ENCODE peak calls at places on chromosomes 12 and 14, in nine cellular contexts. J is dorsolateral prefrontal cortex, Y is Panc1, L is WERI-Rb-1, W is testis, V is neural progenitor cell, E is neuronal stem cell, G is mammary epithelial cell, Q is ovary. F is an unnamed sample.

GRCh38 chr12:80701388-80701787 is 6.0 kb upstream of the MYF6 start:
- DNase-seq in E (no peak), J (no peak), V (no peak), W (no peak), L (no peak), G (no peak), Y (no peak), Q (no peak), F (no peak)

GRCh38 chr12:11067514-11067913 is 5.4 kb upstream of the TAS2R46 start:
- DNase-seq in J (no peak), G (peak), Y (no peak), V (no peak), E (no peak), W (no peak), L (no peak), Q (no peak), F (no peak)

GRCh38 chr12:58487280-58488141 is 432.8 kb downstream of the LRIG3 start:
- DNase-seq in Q (no peak), W (no peak), L (no peak), J (no peak), Y (no peak), V (no peak), G (no peak), E (no peak), F (no peak)

GRCh38 chr14:68981539-68981976 is 2.5 kb upstream of the ACTN1 start:
- DNase-seq in J (no peak), L (no peak), E (no peak), Y (no peak), G (no peak), V (no peak), W (no peak), Q (no peak), F (no peak)

GRCh38 chr12:26017484-26018211 is 59.2 kb downstream of the RASSF8 start:
- DNase-seq in V (peak), W (peak), G (peak), E (peak), Q (no peak), J (no peak), L (peak), Y (peak), F (peak)

GRCh38 chr12:85155791-85156190 is 119.6 kb downstream of the LRRIQ1 start:
- DNase-seq in E (peak), Y (no peak), Q (no peak), J (no peak), V (peak), G (no peak), W (no peak), L (no peak), F (no peak)

GRCh38 chr12:32253154-32253795 is 146.1 kb upstream of the FGD4 start:
- DNase-seq in G (no peak), W (no peak), Y (no peak), L (no peak), E (no peak), V (no peak), J (no peak), Q (no peak), F (no peak)

GRCh38 chr14:32258574-32258973 is 55.5 kb upstream of the RNU6-8 start:
- DNase-seq in V (no peak), E (no peak), G (no peak), Q (no peak), Y (no peak), L (no peak), J (no peak), W (no peak), F (no peak)

GRCh38 chr14:104184911-104185499 is 46.6 kb downstream of the KIF26A start:
- DNase-seq in Y (no peak), E (no peak), W (no peak), J (no peak), L (no peak), G (no peak), V (no peak), Q (no peak), F (no peak)

GRCh38 chr12:131990066-131990979 is 40.6 kb downstream of the EP400 start:
- DNase-seq in J (no peak), V (peak), L (no peak), Q (no peak), G (no peak), Y (no peak), W (peak), E (peak), F (no peak)

GRCh38 chr12:32083489-32083888 is 23.2 kb upstream of the BICD1 start:
- DNase-seq in G (peak), W (no peak), L (no peak), Q (no peak), J (no peak), E (no peak), V (no peak), Y (no peak), F (no peak)

GRCh38 chr14:89845346-89845745 is 109.2 kb downstream of the EFCAB11 start:
- DNase-seq in W (no peak), J (no peak), V (no peak), Y (no peak), Q (no peak), L (no peak), G (no peak), E (no peak), F (no peak)

GRCh38 chr12:57214398-57214781 is 2.2 kb upstream of the NXPH4 start:
- DNase-seq in E (peak), J (peak), V (peak), Y (no peak), L (peak), Q (peak), G (no peak), W (peak), F (peak)

GRCh38 chr14:90666571-90666970 is 149.7 kb downstream of the TTC7B start:
- DNase-seq in V (no peak), J (no peak), Y (no peak), G (no peak), E (no peak), W (no peak), Q (no peak), L (no peak), F (no peak)

GRCh38 chr12:30977537-30978349 is 51.2 kb downstream of the TSPAN11 start:
- DNase-seq in J (no peak), V (no peak), Y (no peak), W (no peak), L (no peak), G (no peak), E (no peak), Q (no peak), F (no peak)

GRCh38 chr14:66440806-66441205 is 45.4 kb upstream of the CCDC196 start:
- DNase-seq in G (no peak), L (no peak), Y (no peak), V (no peak), Q (no peak), W (no peak), J (no peak), E (no peak), F (no peak)

GRCh38 chr14:102050625-102051024 is 36.2 kb downstream of the HSP90AA1 start:
- DNase-seq in G (no peak), J (no peak), L (no peak), Q (peak), Y (no peak), E (no peak), V (peak), W (no peak), F (no peak)

GRCh38 chr12:93020225-93020997 is 91.3 kb upstream of the EEA1 start:
- DNase-seq in G (no peak), W (no peak), Y (no peak), J (no peak), V (no peak), Q (peak), L (no peak), E (no peak), F (peak)

GRCh38 chr12:69601962-69602685 is 8.6 kb downstream of the LRRC10 start:
- DNase-seq in L (no peak), Q (no peak), G (no peak), V (no peak), Y (no peak), E (no peak), W (no peak), J (no peak), F (no peak)

GRCh38 chr14:93458234-93458633 is 27.5 kb downstream of the UNC79 start:
- DNase-seq in V (no peak), L (no peak), J (no peak), Q (no peak), Y (no peak), E (no peak), W (no peak), G (no peak), F (no peak)

DNA sequence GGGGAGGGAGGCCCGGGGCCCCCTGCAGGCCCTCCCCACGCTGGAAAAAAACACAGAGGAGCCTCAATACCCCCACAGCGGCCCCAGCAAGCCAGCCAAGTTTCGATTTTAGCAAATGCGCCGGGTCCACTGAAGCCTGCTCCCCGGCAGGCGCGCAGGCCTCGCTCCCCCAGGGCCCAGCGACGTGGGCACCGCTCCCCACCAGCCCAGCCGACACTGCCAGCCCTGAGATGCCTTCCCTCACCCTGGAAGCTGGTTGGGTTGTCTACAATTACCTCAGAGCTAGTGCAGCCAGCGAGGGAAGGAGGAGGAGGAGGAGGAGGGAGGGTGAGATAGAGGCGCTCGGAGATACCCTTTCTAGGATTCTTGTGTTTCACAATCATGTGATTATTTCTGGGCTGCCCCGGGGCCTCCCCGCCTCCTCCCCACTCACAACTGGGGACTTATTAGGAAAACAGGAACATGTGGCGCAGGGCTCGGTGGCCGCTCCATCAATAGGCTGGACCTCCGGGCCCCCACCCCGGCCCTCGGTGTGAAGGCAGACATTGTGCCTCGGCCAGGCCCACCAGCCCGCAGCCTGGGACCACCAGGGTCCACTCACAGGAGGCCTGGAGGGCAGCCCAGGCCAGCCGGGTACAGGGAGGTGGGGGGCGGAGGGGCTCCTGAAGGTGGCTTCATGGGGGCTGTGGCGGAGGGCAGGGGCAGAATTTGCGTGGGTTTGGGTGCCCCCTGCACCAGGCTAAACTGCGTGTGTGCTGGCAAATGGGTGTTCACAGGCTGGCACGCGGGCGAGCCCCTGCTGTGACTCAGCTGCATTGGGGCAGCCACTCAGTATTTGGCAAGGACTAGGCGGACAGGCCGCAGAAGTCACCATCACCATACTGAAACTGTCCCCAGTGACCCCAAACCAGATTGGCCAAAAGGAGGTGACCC is 109.9 kb downstream of the NCOR2 start:
- DNase-seq in W (peak), L (no peak), G (no peak), E (no peak), Q (peak), Y (no peak), V (no peak), J (peak), F (peak)
- H3K4me3 ChIP-seq in W (no peak), L (no peak), G (no peak), E (no peak), Q (peak), Y (no peak), V (no peak), J (peak), F (no peak)

GRCh38 chr12:108257610-108258106 is 81.5 kb downstream of the CMKLR1 start:
- DNase-seq in J (no peak), V (no peak), E (no peak), G (no peak), W (no peak), Y (no peak), Q (no peak), L (no peak), F (no peak)

GRCh38 chr12:108255203-108255602 is 83.9 kb downstream of the CMKLR1 start:
- DNase-seq in V (no peak), W (no peak), J (no peak), E (no peak), Q (no peak), G (no peak), L (no peak), Y (no peak), F (no peak)

GRCh38 chr12:108260039-108260438 is 79.1 kb downstream of the CMKLR1 start:
- DNase-seq in W (no peak), Y (no peak), G (no peak), J (no peak), L (no peak), E (no peak), V (no peak), Q (no peak), F (no peak)

GRCh38 chr12:108254030-108254429 is 85.1 kb downstream of the CMKLR1 start:
- DNase-seq in L (no peak), Y (no peak), V (no peak), Q (no peak), G (no peak), W (no peak), E (no peak), J (no peak), F (no peak)

DNA sequence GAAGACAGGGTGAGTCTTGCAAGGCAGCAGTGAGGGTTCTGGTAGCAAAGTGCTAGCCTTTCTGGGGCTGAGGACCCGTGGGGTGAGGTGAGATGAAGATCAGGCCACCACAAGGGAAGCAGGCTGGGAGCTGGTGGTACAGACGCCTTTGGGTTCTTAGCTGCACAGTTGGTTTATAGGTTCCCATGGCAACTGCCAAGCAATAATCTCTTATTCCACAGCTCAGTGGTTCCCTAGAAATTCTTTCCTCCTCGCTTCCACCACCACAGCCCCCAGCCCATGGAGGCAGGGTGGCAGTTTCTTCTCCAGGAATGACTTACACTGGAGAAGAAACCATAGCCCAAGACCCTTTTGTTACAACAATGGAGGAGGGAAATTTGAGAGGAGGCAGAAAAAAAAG is 82.1 kb downstream of the CMKLR1 start:
- DNase-seq in V (no peak), G (no peak), E (no peak), L (no peak), W (no peak), Y (no peak), J (no peak), Q (no peak), F (no peak)
- H3K27ac ChIP-seq in V (no peak), G (no peak), E (no peak), L (no peak), W (no peak), Y (no peak), J (no peak), Q (no peak), F (no peak)

DNA sequence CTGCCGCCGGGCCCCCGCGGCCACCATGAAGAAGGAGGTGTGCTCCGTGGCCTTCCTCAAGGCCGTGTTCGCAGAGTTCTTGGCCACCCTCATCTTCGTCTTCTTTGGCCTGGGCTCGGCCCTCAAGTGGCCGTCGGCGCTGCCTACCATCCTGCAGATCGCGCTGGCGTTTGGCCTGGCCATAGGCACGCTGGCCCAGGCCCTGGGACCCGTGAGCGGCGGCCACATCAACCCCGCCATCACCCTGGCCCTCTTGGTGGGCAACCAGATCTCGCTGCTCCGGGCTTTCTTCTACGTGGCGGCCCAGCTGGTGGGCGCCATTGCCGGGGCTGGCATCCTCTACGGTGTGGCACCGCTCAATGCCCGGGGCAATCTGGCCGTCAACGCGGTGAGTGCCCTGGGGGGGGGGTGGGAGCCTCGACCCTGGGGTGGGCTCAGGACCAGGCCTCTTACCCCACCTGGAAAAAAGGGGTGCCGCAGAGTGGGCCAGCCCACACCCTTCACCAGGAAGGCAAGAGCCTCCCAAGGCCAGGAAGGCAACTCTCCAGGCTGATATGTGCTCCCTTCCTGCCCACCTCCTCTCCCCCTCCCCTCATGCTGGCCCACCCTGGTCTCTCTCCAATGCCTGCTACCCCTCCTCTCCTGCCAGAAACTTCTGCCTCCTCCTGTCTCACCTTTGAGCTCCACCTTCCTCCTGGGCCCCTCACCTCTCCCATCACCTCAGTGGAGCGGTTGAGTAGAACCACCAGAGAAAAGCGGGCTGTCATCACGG is 507 bp downstream of the AQP5 start:
- DNase-seq in L (no peak), W (no peak), Y (no peak), E (no peak), Q (no peak), J (no peak), V (peak), G (no peak), F (no peak)
- H3K4me3 ChIP-seq in L (no peak), W (no peak), Y (no peak), E (no peak), Q (no peak), J (no peak), V (no peak), G (no peak), F (no peak)

GRCh38 chr12:27192118-27192802 is 51.8 kb upstream of the STK38L start:
- DNase-seq in J (no peak), L (no peak), V (no peak), G (no peak), Q (no peak), Y (no peak), W (no peak), E (no peak), F (no peak)
- H3K27ac ChIP-seq in J (no peak), L (no peak), V (no peak), G (no peak), Q (no peak), Y (no peak), W (no peak), E (no peak), F (no peak)

GRCh38 chr12:4908694-4909396 is 860 bp upstream of the KCNA1 start:
- DNase-seq in L (peak), J (peak), Q (no peak), V (peak), E (peak), W (no peak), G (no peak), Y (no peak), F (peak)
- H3K4me3 ChIP-seq in L (peak), J (peak), Q (no peak), V (peak), E (peak), W (no peak), G (no peak), Y (no peak), F (no peak)

GRCh38 chr12:113271466-113271852 is 50.2 kb downstream of the TPCN1 start:
- DNase-seq in G (no peak), W (no peak), Q (no peak), J (no peak), L (no peak), E (no peak), Y (no peak), V (no peak), F (peak)
- H3K27ac ChIP-seq in G (no peak), W (peak), Q (peak), J (peak), L (no peak), E (no peak), Y (no peak), V (no peak), F (peak)

DNA sequence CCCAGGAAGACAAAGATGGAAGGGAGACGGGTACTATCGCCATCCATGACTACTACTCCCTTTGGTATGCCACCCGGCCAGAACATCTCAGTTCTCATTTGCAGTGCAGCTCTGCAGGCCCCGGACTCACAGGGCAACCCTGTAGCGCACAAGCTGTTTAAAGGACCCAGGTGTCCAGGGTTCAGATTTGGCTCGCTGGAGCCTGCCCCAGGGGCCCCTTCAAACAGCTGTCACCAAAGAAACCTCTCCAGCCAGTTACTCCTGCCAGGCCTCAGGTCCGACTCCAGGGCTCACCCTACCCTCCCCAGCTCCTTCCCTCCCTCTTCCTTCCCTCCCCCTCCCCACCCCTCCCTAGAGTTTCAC is 5.5 kb upstream of the CHD4 start:
- DNase-seq in G (no peak), J (no peak), E (no peak), Q (no peak), Y (no peak), W (no peak), V (no peak), L (no peak), F (no peak)
- H3K4me3 ChIP-seq in G (no peak), J (peak), E (no peak), Q (peak), Y (no peak), W (peak), V (no peak), L (peak), F (no peak)

GRCh38 chr12:34605510-34605887 is 583.2 kb downstream of the ALG10 start:
- DNase-seq in G (no peak), J (no peak), W (no peak), L (no peak), E (no peak), V (no peak), Y (no peak), Q (no peak), F (no peak)

GRCh38 chr12:34604631-34605509 is 582.6 kb downstream of the ALG10 start:
- DNase-seq in L (no peak), J (peak), W (no peak), Q (no peak), E (no peak), Y (no peak), V (no peak), G (no peak), F (no peak)

GRCh38 chr12:34606749-34607519 is 584.6 kb downstream of the ALG10 start:
- DNase-seq in G (no peak), V (no peak), Y (no peak), W (no peak), Q (no peak), L (no peak), J (peak), E (no peak), F (no peak)

GRCh38 chr12:34607520-34608195 is 585.4 kb downstream of the ALG10 start:
- DNase-seq in E (no peak), L (no peak), V (no peak), G (no peak), W (no peak), Q (no peak), Y (no peak), J (peak), F (no peak)

GRCh38 chr12:34605955-34606748 is 583.9 kb downstream of the ALG10 start:
- DNase-seq in V (no peak), Q (no peak), Y (no peak), G (no peak), W (no peak), L (no peak), J (peak), E (no peak), F (no peak)
- H3K27ac ChIP-seq in V (no peak), Q (no peak), Y (no peak), G (no peak), W (no peak), L (no peak), J (no peak), E (no peak), F (no peak)

F was measured in thyroid gland.